ENCODE peak calls at places on chromosomes 5 and 9, in nine cellular contexts. One of them, this sample, is unnamed.
A peak's percentile ranks its signal among the peaks of the same experiment; 100 is the strongest.

GRCh38 chr5:171342362-171343111 is 33.5 kb downstream of the TLX3 start:
- DNase-seq in RWPE1: peak; percentile 46
- DNase-seq in endothelial cell: peak; percentile 58
- DNase-seq in fibroblast of mammary gland: peak; percentile 67
- DNase-seq in NB4: peak; percentile 64
- DNase-seq in AG09309: peak; percentile 33
- DNase-seq in stomach: peak; percentile 40
- DNase-seq in thyroid gland: peak; percentile 36
- DNase-seq in tibial nerve: peak; percentile 47
- DNase-seq in this sample: no peak

GRCh38 chr5:96292582-96293247 is 140.3 kb downstream of the PCSK1 start:
- DNase-seq in RWPE1: no peak
- DNase-seq in endothelial cell: no peak
- DNase-seq in fibroblast of mammary gland: peak; percentile 59
- DNase-seq in NB4: no peak
- DNase-seq in AG09309: no peak
- DNase-seq in stomach: peak; percentile 32
- DNase-seq in thyroid gland: no peak
- DNase-seq in tibial nerve: peak; percentile 70
- DNase-seq in this sample: no peak

GRCh38 chr9:118170032-118170955 is 466.1 kb downstream of the TLR4 start:
- DNase-seq in RWPE1: peak; percentile 51
- DNase-seq in endothelial cell: peak; percentile 52
- DNase-seq in fibroblast of mammary gland: peak; percentile 52
- DNase-seq in NB4: peak; percentile 35
- DNase-seq in AG09309: no peak
- DNase-seq in stomach: no peak
- DNase-seq in thyroid gland: no peak
- DNase-seq in tibial nerve: peak; percentile 5
- DNase-seq in this sample: peak; percentile 31

GRCh38 chr9:121755581-121755980 is 104.1 kb downstream of the DAB2IP start:
- DNase-seq in RWPE1: no peak
- DNase-seq in endothelial cell: no peak
- DNase-seq in fibroblast of mammary gland: no peak
- DNase-seq in NB4: no peak
- DNase-seq in AG09309: no peak
- DNase-seq in stomach: no peak
- DNase-seq in thyroid gland: no peak
- DNase-seq in tibial nerve: no peak
- DNase-seq in this sample: no peak

GRCh38 chr5:40877371-40877988 is 31.8 kb upstream of the C7 start:
- DNase-seq in RWPE1: no peak
- DNase-seq in endothelial cell: no peak
- DNase-seq in fibroblast of mammary gland: peak; percentile 3
- DNase-seq in NB4: no peak
- DNase-seq in AG09309: no peak
- DNase-seq in stomach: no peak
- DNase-seq in thyroid gland: no peak
- DNase-seq in tibial nerve: no peak
- DNase-seq in this sample: no peak

GRCh38 chr5:159185773-159186172 is 23.6 kb downstream of the RNF145 start:
- DNase-seq in RWPE1: no peak
- DNase-seq in endothelial cell: no peak
- DNase-seq in fibroblast of mammary gland: no peak
- DNase-seq in NB4: no peak
- DNase-seq in AG09309: no peak
- DNase-seq in stomach: no peak
- DNase-seq in thyroid gland: no peak
- DNase-seq in tibial nerve: no peak
- DNase-seq in this sample: no peak

GRCh38 chr5:53019320-53019719 is 30.2 kb downstream of the ITGA2 start:
- DNase-seq in RWPE1: peak; percentile 45
- DNase-seq in endothelial cell: no peak
- DNase-seq in fibroblast of mammary gland: peak; percentile 79
- DNase-seq in NB4: no peak
- DNase-seq in AG09309: no peak
- DNase-seq in stomach: no peak
- DNase-seq in thyroid gland: no peak
- DNase-seq in tibial nerve: no peak
- DNase-seq in this sample: no peak

GRCh38 chr9:105877719-105878118 is 183.4 kb downstream of the TMEM38B start:
- DNase-seq in RWPE1: no peak
- DNase-seq in endothelial cell: no peak
- DNase-seq in fibroblast of mammary gland: no peak
- DNase-seq in NB4: peak; percentile 66
- DNase-seq in AG09309: no peak
- DNase-seq in stomach: no peak
- DNase-seq in thyroid gland: no peak
- DNase-seq in tibial nerve: no peak
- DNase-seq in this sample: no peak

GRCh38 chr9:37554318-37554717 is 21.9 kb downstream of the FBXO10 start:
- DNase-seq in RWPE1: no peak
- DNase-seq in endothelial cell: no peak
- DNase-seq in fibroblast of mammary gland: no peak
- DNase-seq in NB4: no peak
- DNase-seq in AG09309: no peak
- DNase-seq in stomach: no peak
- DNase-seq in thyroid gland: no peak
- DNase-seq in tibial nerve: no peak
- DNase-seq in this sample: no peak

GRCh38 chr5:91225848-91226686 is 157.1 kb downstream of the ARRDC3 start:
- DNase-seq in RWPE1: peak; percentile 58
- DNase-seq in endothelial cell: peak; percentile 18
- DNase-seq in fibroblast of mammary gland: no peak
- DNase-seq in NB4: no peak
- DNase-seq in AG09309: no peak
- DNase-seq in stomach: peak; percentile 64
- DNase-seq in thyroid gland: peak; percentile 74
- DNase-seq in tibial nerve: no peak
- DNase-seq in this sample: peak; percentile 20

GRCh38 chr9:127264462-127265040 is at the start of gene GARNL3:
- DNase-seq in RWPE1: no peak
- DNase-seq in endothelial cell: no peak
- DNase-seq in fibroblast of mammary gland: no peak
- DNase-seq in NB4: no peak
- DNase-seq in AG09309: no peak
- DNase-seq in stomach: no peak
- DNase-seq in thyroid gland: no peak
- DNase-seq in tibial nerve: no peak
- DNase-seq in this sample: no peak

GRCh38 chr9:34866614-34867013 is 91.5 kb upstream of the PHF24 start:
- DNase-seq in RWPE1: no peak
- DNase-seq in endothelial cell: no peak
- DNase-seq in fibroblast of mammary gland: no peak
- DNase-seq in NB4: no peak
- DNase-seq in AG09309: no peak
- DNase-seq in stomach: no peak
- DNase-seq in thyroid gland: no peak
- DNase-seq in tibial nerve: no peak
- DNase-seq in this sample: no peak

GRCh38 chr5:149345147-149345891 is at the start of gene GRPEL2:
- DNase-seq in RWPE1: peak; percentile 99
- DNase-seq in endothelial cell: peak; percentile 92
- DNase-seq in fibroblast of mammary gland: peak; percentile 96
- DNase-seq in NB4: peak; percentile 98
- DNase-seq in AG09309: peak; percentile 89
- DNase-seq in stomach: peak; percentile 94
- DNase-seq in thyroid gland: peak; percentile 94
- DNase-seq in tibial nerve: peak; percentile 87
- DNase-seq in this sample: peak; percentile 87

GRCh38 chr5:133429046-133429445 is 183.3 kb downstream of the FSTL4 start:
- DNase-seq in RWPE1: no peak
- DNase-seq in endothelial cell: no peak
- DNase-seq in fibroblast of mammary gland: no peak
- DNase-seq in NB4: no peak
- DNase-seq in AG09309: no peak
- DNase-seq in stomach: no peak
- DNase-seq in thyroid gland: no peak
- DNase-seq in tibial nerve: no peak
- DNase-seq in this sample: no peak

GRCh38 chr5:128196791-128197190 is 113.2 kb downstream of the SLC12A2 start:
- DNase-seq in RWPE1: no peak
- DNase-seq in endothelial cell: no peak
- DNase-seq in fibroblast of mammary gland: peak; percentile 80
- DNase-seq in NB4: no peak
- DNase-seq in AG09309: no peak
- DNase-seq in stomach: no peak
- DNase-seq in thyroid gland: no peak
- DNase-seq in tibial nerve: no peak
- DNase-seq in this sample: no peak

GRCh38 chr5:151225071-151225470 is 1.2 kb upstream of the CCDC69 start:
- DNase-seq in RWPE1: no peak
- DNase-seq in endothelial cell: no peak
- DNase-seq in fibroblast of mammary gland: no peak
- DNase-seq in NB4: no peak
- DNase-seq in AG09309: no peak
- DNase-seq in stomach: no peak
- DNase-seq in thyroid gland: no peak
- DNase-seq in tibial nerve: no peak
- DNase-seq in this sample: no peak

GRCh38 chr5:151224372-151224771 is 480 bp upstream of the CCDC69 start:
- DNase-seq in RWPE1: no peak
- DNase-seq in endothelial cell: no peak
- DNase-seq in fibroblast of mammary gland: no peak
- DNase-seq in NB4: no peak
- DNase-seq in AG09309: no peak
- DNase-seq in stomach: no peak
- DNase-seq in thyroid gland: no peak
- DNase-seq in tibial nerve: no peak
- DNase-seq in this sample: no peak

GRCh38 chr5:151222054-151222768 is 1.7 kb downstream of the CCDC69 start:
- DNase-seq in RWPE1: no peak
- DNase-seq in endothelial cell: no peak
- DNase-seq in fibroblast of mammary gland: no peak
- DNase-seq in NB4: no peak
- DNase-seq in AG09309: no peak
- DNase-seq in stomach: no peak
- DNase-seq in thyroid gland: no peak
- DNase-seq in tibial nerve: no peak
- DNase-seq in this sample: no peak

GRCh38 chr5:151222769-151223446 is 984 bp downstream of the CCDC69 start:
- DNase-seq in RWPE1: no peak
- DNase-seq in endothelial cell: no peak
- DNase-seq in fibroblast of mammary gland: no peak
- DNase-seq in NB4: peak; percentile 85
- DNase-seq in AG09309: no peak
- DNase-seq in stomach: no peak
- DNase-seq in thyroid gland: peak; percentile 17
- DNase-seq in tibial nerve: no peak
- DNase-seq in this sample: no peak

GRCh38 chr5:151223447-151224264 is at the start of gene CCDC69:
- DNase-seq in RWPE1: peak; percentile 80
- DNase-seq in endothelial cell: peak; percentile 79
- DNase-seq in fibroblast of mammary gland: peak; percentile 47
- DNase-seq in NB4: peak; percentile 81
- DNase-seq in AG09309: no peak
- DNase-seq in stomach: peak; percentile 78
- DNase-seq in thyroid gland: peak; percentile 72
- DNase-seq in tibial nerve: peak; percentile 52
- DNase-seq in this sample: peak; percentile 60
- TF ChIP-seq CTCF in RWPE1: peak; percentile 31
- TF ChIP-seq CTCF in endothelial cell: no peak
- TF ChIP-seq CTCF in fibroblast of mammary gland: peak; percentile 16
- TF ChIP-seq CTCF in NB4: peak; percentile 11
- TF ChIP-seq CTCF in AG09309: peak; percentile 30
- TF ChIP-seq CTCF in stomach: no peak
- TF ChIP-seq CTCF in thyroid gland: no peak
- TF ChIP-seq CTCF in tibial nerve: no peak
- TF ChIP-seq CTCF in this sample: peak; percentile 38

DNA sequence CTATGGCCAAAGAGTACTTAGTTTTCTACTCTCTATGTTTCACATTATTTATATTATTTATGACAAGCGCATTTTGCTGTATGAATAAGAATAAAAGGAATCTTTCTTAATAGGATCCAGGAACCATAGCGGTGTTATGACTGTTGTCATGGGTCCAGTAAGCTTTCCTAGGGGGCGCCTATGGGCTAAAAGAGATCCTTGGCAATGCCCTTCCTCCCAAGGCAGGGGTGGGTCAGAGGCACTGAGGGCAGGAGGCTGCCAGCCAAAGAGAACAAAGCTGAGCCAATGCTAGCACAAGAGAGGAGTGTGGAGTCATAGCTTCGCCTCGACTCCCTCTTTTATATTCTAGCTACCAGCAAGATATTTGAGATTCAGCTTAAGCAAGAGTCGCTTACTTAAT is 98.4 kb upstream of the GNAQ start:
- DNase-seq in RWPE1: no peak
- DNase-seq in endothelial cell: no peak
- DNase-seq in fibroblast of mammary gland: peak; percentile 36
- DNase-seq in NB4: peak; percentile 56
- DNase-seq in AG09309: peak; percentile 17
- DNase-seq in stomach: no peak
- DNase-seq in thyroid gland: peak; percentile 11
- DNase-seq in tibial nerve: peak; percentile 36
- DNase-seq in this sample: no peak
- TF ChIP-seq CTCF in RWPE1: no peak
- TF ChIP-seq CTCF in endothelial cell: no peak
- TF ChIP-seq CTCF in fibroblast of mammary gland: peak; percentile 16
- TF ChIP-seq CTCF in NB4: no peak
- TF ChIP-seq CTCF in AG09309: peak; percentile 4
- TF ChIP-seq CTCF in stomach: no peak
- TF ChIP-seq CTCF in thyroid gland: no peak
- TF ChIP-seq CTCF in tibial nerve: no peak
- TF ChIP-seq CTCF in this sample: no peak

GRCh38 chr9:90870646-90871326 is 69.2 kb downstream of the SYK start:
- DNase-seq in RWPE1: peak; percentile 56
- DNase-seq in endothelial cell: peak; percentile 24
- DNase-seq in fibroblast of mammary gland: peak; percentile 56
- DNase-seq in NB4: peak; percentile 60
- DNase-seq in AG09309: no peak
- DNase-seq in stomach: peak; percentile 38
- DNase-seq in thyroid gland: peak; percentile 48
- DNase-seq in tibial nerve: peak; percentile 37
- DNase-seq in this sample: no peak
- TF ChIP-seq CTCF in RWPE1: peak; percentile 99
- TF ChIP-seq CTCF in endothelial cell: peak; percentile 81
- TF ChIP-seq CTCF in fibroblast of mammary gland: peak; percentile 95
- TF ChIP-seq CTCF in NB4: peak; percentile 71
- TF ChIP-seq CTCF in AG09309: peak; percentile 87
- TF ChIP-seq CTCF in stomach: peak; percentile 37
- TF ChIP-seq CTCF in thyroid gland: peak; percentile 74
- TF ChIP-seq CTCF in tibial nerve: peak; percentile 80
- TF ChIP-seq CTCF in this sample: peak; percentile 91

DNA sequence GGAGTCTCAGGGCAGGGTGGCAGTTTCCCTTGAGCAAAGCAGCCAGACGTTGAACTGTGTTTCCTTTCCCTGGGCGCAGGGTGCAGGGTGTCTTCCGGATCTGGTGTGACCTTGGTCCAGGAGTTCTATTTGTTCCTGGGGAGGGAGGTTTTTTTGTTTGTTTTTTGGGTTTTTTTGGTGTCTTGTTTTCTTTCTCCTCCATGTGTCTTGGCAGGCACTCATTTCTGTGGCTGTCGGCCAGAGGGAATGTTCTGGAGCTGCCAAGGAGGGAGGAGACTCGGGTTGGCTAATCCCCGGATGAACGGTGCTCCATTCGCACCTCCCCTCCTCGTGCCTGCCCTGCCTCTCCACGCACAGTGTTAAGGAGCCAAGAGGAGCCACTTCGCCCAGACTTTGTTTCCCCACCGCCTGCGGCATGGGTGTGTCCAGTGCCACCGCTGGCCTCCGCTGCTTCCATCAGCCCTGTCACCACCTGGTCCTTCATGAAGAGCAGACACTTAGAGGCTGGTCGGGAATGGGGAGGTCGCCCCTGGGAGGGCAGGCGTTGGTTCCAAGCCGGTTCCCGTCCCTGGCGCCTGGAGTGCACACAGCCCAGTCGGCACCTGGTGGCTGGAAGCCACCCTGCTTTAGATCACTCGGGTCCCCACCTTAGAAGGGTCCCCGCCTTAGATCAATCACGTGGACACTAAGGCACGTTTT is 3.5 kb upstream of the PHYHD1 start:
- DNase-seq in RWPE1: peak; percentile 52
- DNase-seq in endothelial cell: no peak
- DNase-seq in fibroblast of mammary gland: peak; percentile 88
- DNase-seq in NB4: no peak
- DNase-seq in AG09309: no peak
- DNase-seq in stomach: peak; percentile 88
- DNase-seq in thyroid gland: peak; percentile 94
- DNase-seq in tibial nerve: peak; percentile 86
- DNase-seq in this sample: no peak
- TF ChIP-seq CTCF in RWPE1: no peak
- TF ChIP-seq CTCF in endothelial cell: no peak
- TF ChIP-seq CTCF in fibroblast of mammary gland: no peak
- TF ChIP-seq CTCF in NB4: no peak
- TF ChIP-seq CTCF in AG09309: no peak
- TF ChIP-seq CTCF in stomach: no peak
- TF ChIP-seq CTCF in thyroid gland: no peak
- TF ChIP-seq CTCF in tibial nerve: no peak
- TF ChIP-seq CTCF in this sample: no peak

This sample was measured in progenitor cell of endocrine pancreas.